ENCODE peak calls at places on chromosomes 5 and 9, in five cellular contexts. One of them, this sample, is unnamed.

GRCh38 chr9:125990793-125991220 is 243.6 kb downstream of the PBX3 start:
- DNase-seq in transverse colon: no peak
- DNase-seq in GM12865: no peak
- DNase-seq in A549: no peak
- DNase-seq in fibroblast of the aortic adventitia: no peak
- DNase-seq in this sample: no peak

GRCh38 chr5:89694026-89694540 is 715.5 kb downstream of the CETN3 start:
- DNase-seq in GM12865: no peak
- DNase-seq in fibroblast of the aortic adventitia: no peak
- DNase-seq in A549: no peak
- DNase-seq in transverse colon: no peak
- DNase-seq in this sample: no peak

GRCh38 chr9:134475051-134475790 is 149.0 kb downstream of the RXRA start:
- DNase-seq in transverse colon: peak
- DNase-seq in GM12865: no peak
- DNase-seq in fibroblast of the aortic adventitia: peak
- DNase-seq in A549: no peak
- DNase-seq in this sample: peak

GRCh38 chr5:173969167-173970049 is 19.6 kb upstream of the C5orf47 start:
- DNase-seq in A549: peak
- DNase-seq in GM12865: no peak
- DNase-seq in fibroblast of the aortic adventitia: peak
- DNase-seq in transverse colon: no peak
- DNase-seq in this sample: peak

GRCh38 chr9:85347541-85347940 is 394.2 kb downstream of the AGTPBP1 start:
- DNase-seq in A549: no peak
- DNase-seq in GM12865: no peak
- DNase-seq in transverse colon: no peak
- DNase-seq in fibroblast of the aortic adventitia: no peak
- DNase-seq in this sample: no peak

GRCh38 chr9:113516840-113517577 is 53.5 kb downstream of the RGS3 start:
- DNase-seq in GM12865: peak
- DNase-seq in fibroblast of the aortic adventitia: no peak
- DNase-seq in A549: no peak
- DNase-seq in transverse colon: peak
- DNase-seq in this sample: no peak

GRCh38 chr5:85533324-85533723 is 1084.4 kb upstream of the COX7C start:
- DNase-seq in fibroblast of the aortic adventitia: no peak
- DNase-seq in GM12865: no peak
- DNase-seq in A549: no peak
- DNase-seq in transverse colon: no peak
- DNase-seq in this sample: no peak

GRCh38 chr9:108655818-108656217 is 200.0 kb downstream of the ACTL7B start:
- DNase-seq in GM12865: no peak
- DNase-seq in transverse colon: no peak
- DNase-seq in A549: no peak
- DNase-seq in fibroblast of the aortic adventitia: no peak
- DNase-seq in this sample: no peak

GRCh38 chr5:150313921-150314716 is 11.4 kb upstream of the ARSI start:
- DNase-seq in GM12865: no peak
- DNase-seq in fibroblast of the aortic adventitia: no peak
- DNase-seq in A549: no peak
- DNase-seq in transverse colon: no peak
- DNase-seq in this sample: no peak

GRCh38 chr9:34651876-34652602 is at the start of gene IL11RA:
- DNase-seq in GM12865: peak
- DNase-seq in A549: peak
- DNase-seq in transverse colon: peak
- DNase-seq in fibroblast of the aortic adventitia: peak
- DNase-seq in this sample: peak

GRCh38 chr5:116645627-116646026 is 71.0 kb upstream of the SEMA6A start:
- DNase-seq in A549: no peak
- DNase-seq in GM12865: peak
- DNase-seq in transverse colon: no peak
- DNase-seq in fibroblast of the aortic adventitia: no peak
- DNase-seq in this sample: no peak

GRCh38 chr9:126637002-126637849 is 23.5 kb downstream of the LMX1B start:
- DNase-seq in fibroblast of the aortic adventitia: no peak
- DNase-seq in GM12865: no peak
- DNase-seq in transverse colon: no peak
- DNase-seq in A549: no peak
- DNase-seq in this sample: no peak

GRCh38 chr5:132499440-132500243 is 9.1 kb upstream of the IRF1 start:
- DNase-seq in A549: no peak
- DNase-seq in transverse colon: no peak
- DNase-seq in fibroblast of the aortic adventitia: no peak
- DNase-seq in GM12865: no peak
- DNase-seq in this sample: no peak

GRCh38 chr5:179873711-179874110 is 15.1 kb upstream of the MRNIP start:
- DNase-seq in GM12865: no peak
- DNase-seq in A549: no peak
- DNase-seq in transverse colon: no peak
- DNase-seq in fibroblast of the aortic adventitia: no peak
- DNase-seq in this sample: no peak

GRCh38 chr9:135865531-135865930 is 41.8 kb downstream of the CAMSAP1 start:
- DNase-seq in A549: no peak
- DNase-seq in GM12865: no peak
- DNase-seq in transverse colon: no peak
- DNase-seq in fibroblast of the aortic adventitia: no peak
- DNase-seq in this sample: no peak

GRCh38 chr5:141742866-141743651 is 61.0 kb upstream of the ARAP3 start:
- DNase-seq in fibroblast of the aortic adventitia: peak
- DNase-seq in transverse colon: no peak
- DNase-seq in A549: peak
- DNase-seq in GM12865: peak
- DNase-seq in this sample: peak

GRCh38 chr9:134895849-134896833 is 15.5 kb downstream of the FCN2 start:
- DNase-seq in transverse colon: no peak
- DNase-seq in A549: peak
- DNase-seq in GM12865: peak
- DNase-seq in fibroblast of the aortic adventitia: peak
- DNase-seq in this sample: peak

GRCh38 chr5:141338538-141339306 is at the start of gene PCDHGA2:
- DNase-seq in transverse colon: no peak
- DNase-seq in GM12865: peak
- DNase-seq in fibroblast of the aortic adventitia: peak
- DNase-seq in A549: peak
- DNase-seq in this sample: peak

GRCh38 chr5:132446621-132447020 is 44.0 kb downstream of the IRF1 start:
- DNase-seq in fibroblast of the aortic adventitia: peak
- DNase-seq in transverse colon: peak
- DNase-seq in GM12865: no peak
- DNase-seq in A549: no peak
- DNase-seq in this sample: peak

GRCh38 chr5:175892401-175892800 is 21.0 kb downstream of the CPLX2 start:
- DNase-seq in GM12865: no peak
- DNase-seq in fibroblast of the aortic adventitia: no peak
- DNase-seq in transverse colon: no peak
- DNase-seq in A549: no peak
- DNase-seq in this sample: no peak

GRCh38 chr5:3414371-3414770 is 181.3 kb upstream of the IRX1 start:
- DNase-seq in GM12865: no peak
- DNase-seq in A549: no peak
- DNase-seq in transverse colon: no peak
- DNase-seq in fibroblast of the aortic adventitia: no peak
- DNase-seq in this sample: no peak

GRCh38 chr5:103270581-103270980 is 12.0 kb downstream of the MACIR start:
- DNase-seq in transverse colon: no peak
- DNase-seq in fibroblast of the aortic adventitia: no peak
- DNase-seq in A549: no peak
- DNase-seq in GM12865: no peak
- DNase-seq in this sample: no peak

GRCh38 chr9:127437497-127438264 is 13.5 kb downstream of the ZNF79 start:
- DNase-seq in fibroblast of the aortic adventitia: no peak
- DNase-seq in A549: no peak
- DNase-seq in transverse colon: no peak
- DNase-seq in GM12865: no peak
- DNase-seq in this sample: no peak

GRCh38 chr9:116209406-116210116 is 56.0 kb downstream of the PAPPA start:
- DNase-seq in fibroblast of the aortic adventitia: no peak
- DNase-seq in A549: no peak
- DNase-seq in GM12865: no peak
- DNase-seq in transverse colon: no peak
- DNase-seq in this sample: no peak

GRCh38 chr5:170097934-170098333 is 7.8 kb upstream of the FOXI1 start:
- DNase-seq in GM12865: no peak
- DNase-seq in transverse colon: peak
- DNase-seq in fibroblast of the aortic adventitia: no peak
- DNase-seq in A549: no peak
- DNase-seq in this sample: no peak

GRCh38 chr9:95071450-95071849 is 246.1 kb downstream of the FANCC start:
- DNase-seq in transverse colon: no peak
- DNase-seq in A549: no peak
- DNase-seq in fibroblast of the aortic adventitia: no peak
- DNase-seq in GM12865: no peak
- DNase-seq in this sample: no peak

GRCh38 chr9:96758845-96759673 is 18.8 kb downstream of the ZNF510 start:
- DNase-seq in GM12865: no peak
- DNase-seq in fibroblast of the aortic adventitia: peak
- DNase-seq in transverse colon: no peak
- DNase-seq in A549: no peak
- DNase-seq in this sample: peak

GRCh38 chr9:128995791-128996190 is 32.3 kb downstream of the SH3GLB2 start:
- DNase-seq in fibroblast of the aortic adventitia: peak
- DNase-seq in GM12865: no peak
- DNase-seq in transverse colon: no peak
- DNase-seq in A549: no peak
- DNase-seq in this sample: no peak

GRCh38 chr9:125387861-125388524 is 126.4 kb downstream of the GAPVD1 start:
- DNase-seq in fibroblast of the aortic adventitia: no peak
- DNase-seq in GM12865: no peak
- DNase-seq in transverse colon: no peak
- DNase-seq in A549: no peak
- DNase-seq in this sample: no peak

GRCh38 chr5:109819878-109820277 is 130.2 kb downstream of the MAN2A1 start:
- DNase-seq in A549: no peak
- DNase-seq in transverse colon: no peak
- DNase-seq in fibroblast of the aortic adventitia: no peak
- DNase-seq in GM12865: no peak
- DNase-seq in this sample: no peak

GRCh38 chr5:164934561-164934960 is 1429.1 kb downstream of the MAT2B start:
- DNase-seq in fibroblast of the aortic adventitia: peak
- DNase-seq in A549: no peak
- DNase-seq in transverse colon: no peak
- DNase-seq in GM12865: no peak
- DNase-seq in this sample: no peak

GRCh38 chr5:137054792-137055191 is 444.3 kb downstream of the SPOCK1 start:
- DNase-seq in fibroblast of the aortic adventitia: no peak
- DNase-seq in transverse colon: no peak
- DNase-seq in A549: no peak
- DNase-seq in GM12865: no peak
- DNase-seq in this sample: no peak

GRCh38 chr5:137056676-137057075 is 442.4 kb downstream of the SPOCK1 start:
- DNase-seq in GM12865: no peak
- DNase-seq in transverse colon: no peak
- DNase-seq in fibroblast of the aortic adventitia: no peak
- DNase-seq in A549: no peak
- DNase-seq in this sample: no peak

GRCh38 chr5:137055271-137055872 is 443.8 kb downstream of the SPOCK1 start:
- DNase-seq in GM12865: no peak
- DNase-seq in A549: no peak
- DNase-seq in transverse colon: no peak
- DNase-seq in fibroblast of the aortic adventitia: peak
- DNase-seq in this sample: no peak

GRCh38 chr5:137054335-137054734 is 444.8 kb downstream of the SPOCK1 start:
- DNase-seq in fibroblast of the aortic adventitia: no peak
- DNase-seq in A549: no peak
- DNase-seq in GM12865: no peak
- DNase-seq in transverse colon: no peak
- DNase-seq in this sample: no peak

GRCh38 chr5:137051165-137051564 is 448.0 kb downstream of the SPOCK1 start:
- DNase-seq in fibroblast of the aortic adventitia: peak
- DNase-seq in transverse colon: no peak
- DNase-seq in GM12865: no peak
- DNase-seq in A549: no peak
- DNase-seq in this sample: no peak
- TF ChIP-seq CTCF in fibroblast of the aortic adventitia: peak
- TF ChIP-seq CTCF in transverse colon: no peak
- TF ChIP-seq CTCF in GM12865: no peak
- TF ChIP-seq CTCF in A549: no peak
- TF ChIP-seq CTCF in this sample: peak

GRCh38 chr9:27400334-27400875 is 103.5 kb upstream of the EQTN start:
- DNase-seq in fibroblast of the aortic adventitia: no peak
- DNase-seq in transverse colon: no peak
- DNase-seq in GM12865: no peak
- DNase-seq in A549: no peak
- DNase-seq in this sample: no peak
- H3K4me3 ChIP-seq in fibroblast of the aortic adventitia: no peak
- H3K4me3 ChIP-seq in transverse colon: no peak
- H3K4me3 ChIP-seq in GM12865: no peak
- H3K4me3 ChIP-seq in A549: no peak
- H3K4me3 ChIP-seq in this sample: no peak

GRCh38 chr9:117718701-117719100 is 14.5 kb downstream of the TLR4 start:
- DNase-seq in fibroblast of the aortic adventitia: no peak
- DNase-seq in A549: no peak
- DNase-seq in transverse colon: no peak
- DNase-seq in GM12865: no peak
- DNase-seq in this sample: no peak

GRCh38 chr9:117709936-117710335 is 5.7 kb downstream of the TLR4 start:
- DNase-seq in transverse colon: no peak
- DNase-seq in GM12865: no peak
- DNase-seq in A549: no peak
- DNase-seq in fibroblast of the aortic adventitia: no peak
- DNase-seq in this sample: no peak

GRCh38 chr9:117715411-117715989 is 11.3 kb downstream of the TLR4 start:
- DNase-seq in GM12865: no peak
- DNase-seq in fibroblast of the aortic adventitia: peak
- DNase-seq in transverse colon: no peak
- DNase-seq in A549: no peak
- DNase-seq in this sample: no peak

GRCh38 chr9:117718085-117718484 is 13.9 kb downstream of the TLR4 start:
- DNase-seq in transverse colon: peak
- DNase-seq in fibroblast of the aortic adventitia: peak
- DNase-seq in A549: no peak
- DNase-seq in GM12865: peak
- DNase-seq in this sample: peak

GRCh38 chr9:117714282-117714681 is 10.1 kb downstream of the TLR4 start:
- DNase-seq in A549: no peak
- DNase-seq in GM12865: peak
- DNase-seq in transverse colon: no peak
- DNase-seq in fibroblast of the aortic adventitia: no peak
- DNase-seq in this sample: no peak
- TF ChIP-seq CTCF in A549: no peak
- TF ChIP-seq CTCF in GM12865: peak
- TF ChIP-seq CTCF in transverse colon: no peak
- TF ChIP-seq CTCF in fibroblast of the aortic adventitia: no peak
- TF ChIP-seq CTCF in this sample: no peak

GRCh38 chr9:841371-842209 is at the start of gene DMRT1:
- DNase-seq in A549: no peak
- DNase-seq in fibroblast of the aortic adventitia: no peak
- DNase-seq in GM12865: peak
- DNase-seq in transverse colon: no peak
- DNase-seq in this sample: no peak
- H3K4me3 ChIP-seq in A549: peak
- H3K4me3 ChIP-seq in fibroblast of the aortic adventitia: no peak
- H3K4me3 ChIP-seq in GM12865: no peak
- H3K4me3 ChIP-seq in transverse colon: no peak
- H3K4me3 ChIP-seq in this sample: no peak

This sample was measured in astrocyte of the spinal cord.